ENCODE peak calls at places on chromosomes 13 and 19, in nine cellular contexts. N is WERI-Rb-1; L is bronchial epithelial cell; V is OCI-LY7; Y is tibial nerve; P is fibroblast of lung; R is HS-5; Z is neural crest cell; U is activated T-cell treated with anti-CD3 and anti-CD28 coated beads, Interleukin-2, amount 50 U/mL, for 72 hours. O is an unnamed sample.

GRCh38 chr19:53553865-53554791 is 16.2 kb downstream of the ZNF331 start:
- DNase-seq in N (peak), L (peak), V (no peak), Y (peak), P (peak), R (peak), Z (no peak), U (peak), O (peak)

GRCh38 chr19:28242317-28242927 is 970.5 kb downstream of the UQCRFS1 start:
- DNase-seq in N (peak), L (peak), V (peak), Y (no peak), P (peak), R (no peak), Z (peak), U (peak), O (no peak)

GRCh38 chr19:1172353-1173159 is 1.5 kb downstream of the SBNO2 start:
- DNase-seq in N (peak), L (no peak), V (no peak), Y (no peak), P (peak), R (no peak), Z (no peak), U (no peak), O (peak)

GRCh38 chr13:72255908-72256307 is 388.9 kb upstream of the DACH1 start:
- DNase-seq in N (peak), L (peak), V (no peak), Y (no peak), P (peak), R (no peak), Z (peak), U (no peak), O (peak)

GRCh38 chr19:29662604-29663404 is 2.5 kb upstream of the PLEKHF1 start:
- DNase-seq in N (no peak), L (peak), V (no peak), Y (no peak), P (peak), R (no peak), Z (no peak), U (peak), O (peak)

GRCh38 chr19:4449022-4449825 is 8.4 kb downstream of the UBXN6 start:
- DNase-seq in N (no peak), L (no peak), V (no peak), Y (no peak), P (no peak), R (no peak), Z (no peak), U (no peak), O (no peak)

GRCh38 chr13:20566424-20566916 is 487 bp upstream of the IFT88 start:
- DNase-seq in N (peak), L (peak), V (no peak), Y (no peak), P (peak), R (peak), Z (no peak), U (no peak), O (peak)

GRCh38 chr13:35470671-35471465 is 5.6 kb downstream of the MAB21L1 start:
- DNase-seq in N (peak), L (no peak), V (no peak), Y (peak), P (peak), R (no peak), Z (peak), U (no peak), O (no peak)

GRCh38 chr13:87129602-87130300 is 541.4 kb upstream of the SLITRK5 start:
- DNase-seq in N (no peak), L (peak), V (no peak), Y (no peak), P (peak), R (no peak), Z (no peak), U (no peak), O (no peak)

GRCh38 chr19:46678110-46678732 is 17.2 kb upstream of the DACT3 start:
- DNase-seq in N (peak), L (peak), V (peak), Y (no peak), P (no peak), R (no peak), Z (no peak), U (peak), O (no peak)

GRCh38 chr13:28356506-28357064 is 138.3 kb downstream of the FLT1 start:
- DNase-seq in N (no peak), L (no peak), V (no peak), Y (no peak), P (no peak), R (no peak), Z (no peak), U (no peak), O (no peak)

GRCh38 chr13:92849381-92849780 is 377.2 kb upstream of the GPC6 start:
- DNase-seq in N (no peak), L (no peak), V (no peak), Y (no peak), P (no peak), R (no peak), Z (no peak), U (no peak), O (no peak)

GRCh38 chr19:13978306-13978705 is 26.0 kb downstream of the DCAF15 start:
- DNase-seq in N (peak), L (peak), V (peak), Y (peak), P (no peak), R (no peak), Z (peak), U (no peak), O (no peak)

GRCh38 chr13:46728777-46729176 is 68.2 kb downstream of the ESD start:
- DNase-seq in N (no peak), L (peak), V (peak), Y (no peak), P (no peak), R (no peak), Z (no peak), U (peak), O (no peak)

GRCh38 chr13:51524312-51524711 is 60.0 kb upstream of the WDFY2 start:
- DNase-seq in N (no peak), L (peak), V (no peak), Y (no peak), P (peak), R (no peak), Z (no peak), U (no peak), O (peak)

GRCh38 chr13:113918981-113919646 is 54.8 kb downstream of the C13orf46 start:
- DNase-seq in N (peak), L (no peak), V (no peak), Y (no peak), P (no peak), R (no peak), Z (no peak), U (no peak), O (no peak)

GRCh38 chr13:76717092-76717491 is 169.1 kb downstream of the KCTD12 start:
- DNase-seq in N (no peak), L (peak), V (no peak), Y (no peak), P (peak), R (no peak), Z (no peak), U (no peak), O (no peak)

GRCh38 chr19:34381399-34382251 is 16.6 kb downstream of the GPI start:
- DNase-seq in N (no peak), L (no peak), V (no peak), Y (no peak), P (no peak), R (no peak), Z (no peak), U (no peak), O (no peak)